ENCODE peak calls at places on chromosomes 3 and 15, in five cellular contexts. One of them, this sample, is unnamed.

GRCh38 chr3:43871627-43872245 is 181.0 kb downstream of the ABHD5 start:
- DNase-seq in NCI-H69: no peak
- DNase-seq in activated CD4-positive, alpha-beta T cell treated with anti-CD3 and anti-CD28 coated beads for 24 hours: no peak
- DNase-seq in SW480: no peak
- DNase-seq in right atrium auricular region: peak; percentile 38
- DNase-seq in this sample: no peak

GRCh38 chr15:51097553-51098330 is 3.0 kb upstream of the TNFAIP8L3 start:
- DNase-seq in NCI-H69: no peak
- DNase-seq in activated CD4-positive, alpha-beta T cell treated with anti-CD3 and anti-CD28 coated beads for 24 hours: no peak
- DNase-seq in SW480: peak; percentile 21
- DNase-seq in right atrium auricular region: no peak
- DNase-seq in this sample: no peak

GRCh38 chr15:66700802-66701421 is 1.1 kb upstream of the SMAD6 start:
- DNase-seq in right atrium auricular region: peak; percentile 97
- DNase-seq in SW480: peak; percentile 93
- DNase-seq in NCI-H69: peak; percentile 99
- DNase-seq in activated CD4-positive, alpha-beta T cell treated with anti-CD3 and anti-CD28 coated beads for 24 hours: peak; percentile 81
- DNase-seq in this sample: peak; percentile 92

GRCh38 chr3:150225986-150226385 is 182.1 kb upstream of the TSC22D2 start:
- DNase-seq in NCI-H69: peak; percentile 9
- DNase-seq in SW480: no peak
- DNase-seq in activated CD4-positive, alpha-beta T cell treated with anti-CD3 and anti-CD28 coated beads for 24 hours: no peak
- DNase-seq in right atrium auricular region: no peak
- DNase-seq in this sample: no peak

GRCh38 chr15:33194237-33194636 is 277 bp downstream of the FMN1 start:
- DNase-seq in NCI-H69: no peak
- DNase-seq in right atrium auricular region: no peak
- DNase-seq in activated CD4-positive, alpha-beta T cell treated with anti-CD3 and anti-CD28 coated beads for 24 hours: no peak
- DNase-seq in SW480: no peak
- DNase-seq in this sample: peak; percentile 50

GRCh38 chr3:35778201-35778600 is 138.9 kb downstream of the ARPP21 start:
- DNase-seq in right atrium auricular region: no peak
- DNase-seq in activated CD4-positive, alpha-beta T cell treated with anti-CD3 and anti-CD28 coated beads for 24 hours: no peak
- DNase-seq in SW480: no peak
- DNase-seq in NCI-H69: no peak
- DNase-seq in this sample: no peak

GRCh38 chr3:58528629-58529028 is 8.4 kb downstream of the ACOX2 start:
- DNase-seq in NCI-H69: peak; percentile 82
- DNase-seq in right atrium auricular region: peak; percentile 54
- DNase-seq in activated CD4-positive, alpha-beta T cell treated with anti-CD3 and anti-CD28 coated beads for 24 hours: no peak
- DNase-seq in SW480: no peak
- DNase-seq in this sample: no peak

GRCh38 chr15:66040211-66040892 is 171.1 kb downstream of the RAB11A start:
- DNase-seq in right atrium auricular region: no peak
- DNase-seq in activated CD4-positive, alpha-beta T cell treated with anti-CD3 and anti-CD28 coated beads for 24 hours: no peak
- DNase-seq in SW480: no peak
- DNase-seq in NCI-H69: no peak
- DNase-seq in this sample: no peak

GRCh38 chr3:52891615-52892081 is 5.7 kb downstream of the STIMATE start:
- DNase-seq in activated CD4-positive, alpha-beta T cell treated with anti-CD3 and anti-CD28 coated beads for 24 hours: no peak
- DNase-seq in NCI-H69: no peak
- DNase-seq in SW480: no peak
- DNase-seq in right atrium auricular region: no peak
- DNase-seq in this sample: no peak

This sample was measured in NCI-H2171 treated with DMSO at 0.1 percent for 48 hours.